ENCODE peak calls at places on chromosomes 5 and 9, in four cellular contexts. X, L, H and U are unnamed samples.

GRCh38 chr5:37945446-37945845 is 105.6 kb upstream of the GDNF start:
- DNase-seq in X (no peak), L (no peak), H (no peak), U (no peak)

GRCh38 chr5:78888580-78889187 is 96.4 kb downstream of the ARSB start:
- DNase-seq in X (no peak), L (no peak), H (no peak), U (peak)

GRCh38 chr9:124271660-124272059 is 13.9 kb downstream of the NEK6 start:
- DNase-seq in X (no peak), L (no peak), H (no peak), U (peak)

GRCh38 chr5:178355662-178356061 is 123.1 kb upstream of the PHYKPL start:
- DNase-seq in X (no peak), L (no peak), H (no peak), U (no peak)

GRCh38 chr9:70085241-70085640 is 41.6 kb downstream of the MAMDC2 start:
- DNase-seq in X (no peak), L (no peak), H (no peak), U (no peak)

GRCh38 chr5:155313518-155313917 is 300.0 kb downstream of the KIF4B start:
- DNase-seq in X (no peak), L (no peak), H (no peak), U (no peak)

GRCh38 chr5:8827701-8828100 is 718.2 kb downstream of the SEMA5A start:
- DNase-seq in X (no peak), L (no peak), H (no peak), U (no peak)

GRCh38 chr5:133360693-133361479 is 251.5 kb downstream of the FSTL4 start:
- DNase-seq in X (no peak), L (no peak), H (no peak), U (no peak)

GRCh38 chr9:89361031-89361430 is 42.7 kb downstream of the SECISBP2 start:
- DNase-seq in X (no peak), L (no peak), H (no peak), U (no peak)

GRCh38 chr9:115922441-115922840 is 231.2 kb upstream of the PAPPA start:
- DNase-seq in X (no peak), L (no peak), H (no peak), U (no peak)

GRCh38 chr5:54462281-54462680 is 6.8 kb downstream of the HSPB3 start:
- DNase-seq in X (no peak), L (no peak), H (no peak), U (no peak)

GRCh38 chr9:91029621-91030361 is 228.2 kb downstream of the SYK start:
- DNase-seq in X (no peak), L (no peak), H (no peak), U (no peak)

GRCh38 chr5:141529002-141529401 is 40.1 kb downstream of the PCDHGC5 start:
- DNase-seq in X (no peak), L (no peak), H (no peak), U (no peak)

GRCh38 chr5:38291355-38291754 is 33.0 kb downstream of the EGFLAM start:
- DNase-seq in X (no peak), L (no peak), H (no peak), U (no peak)

GRCh38 chr5:88256872-88257271 is 11.8 kb downstream of the TMEM161B start:
- DNase-seq in X (no peak), L (peak), H (no peak), U (no peak)

GRCh38 chr9:25677301-25678146 is 720 bp downstream of the TUSC1 start:
- DNase-seq in X (peak), L (no peak), H (no peak), U (peak)

GRCh38 chr5:179168636-179169035 is 108.5 kb downstream of the ZNF354C start:
- DNase-seq in X (no peak), L (no peak), H (no peak), U (no peak)